ENCODE peak calls at places on chromosomes 13 and 19, in eight cellular contexts. One of them, this sample, is unnamed.

GRCh38 chr19:2982983-2983350 is 5.6 kb downstream of the TLE6 start:
- DNase-seq in C1 segment of cervical spinal cord: peak
- DNase-seq in activated effector memory CD4-positive, alpha-beta T cell treated with Interleukin-2 at 50 U/mL for 16 hours: no peak
- DNase-seq in stimulated activated CD4-positive, alpha-beta T cell treated with anti-CD3 and anti-CD28 coated beads, Interleukin-15, amount 100 ng/mL, for 1 hour: no peak
- DNase-seq in stimulated activated naive CD8-positive, alpha-beta T cell treated with anti-CD3 and anti-CD28 coated beads, Interleukin-15, Interleukin-2, amounts not matched to agents 100 U/mL and 50 U/mL, for 24 hours: no peak
- DNase-seq in breast epithelium: peak
- DNase-seq in amniotic stem cell: peak
- DNase-seq in CD8-positive, alpha-beta memory T cell: no peak
- DNase-seq in this sample: peak

GRCh38 chr13:24616514-24616913 is 63.7 kb upstream of the ATP12A start:
- DNase-seq in C1 segment of cervical spinal cord: no peak
- DNase-seq in activated effector memory CD4-positive, alpha-beta T cell treated with Interleukin-2 at 50 U/mL for 16 hours: no peak
- DNase-seq in stimulated activated CD4-positive, alpha-beta T cell treated with anti-CD3 and anti-CD28 coated beads, Interleukin-15, amount 100 ng/mL, for 1 hour: no peak
- DNase-seq in stimulated activated naive CD8-positive, alpha-beta T cell treated with anti-CD3 and anti-CD28 coated beads, Interleukin-15, Interleukin-2, amounts not matched to agents 100 U/mL and 50 U/mL, for 24 hours: no peak
- DNase-seq in breast epithelium: no peak
- DNase-seq in amniotic stem cell: no peak
- DNase-seq in CD8-positive, alpha-beta memory T cell: no peak
- DNase-seq in this sample: no peak

GRCh38 chr13:25300861-25301346 is 521 bp upstream of the NUP58 start:
- DNase-seq in C1 segment of cervical spinal cord: peak
- DNase-seq in activated effector memory CD4-positive, alpha-beta T cell treated with Interleukin-2 at 50 U/mL for 16 hours: no peak
- DNase-seq in stimulated activated CD4-positive, alpha-beta T cell treated with anti-CD3 and anti-CD28 coated beads, Interleukin-15, amount 100 ng/mL, for 1 hour: no peak
- DNase-seq in stimulated activated naive CD8-positive, alpha-beta T cell treated with anti-CD3 and anti-CD28 coated beads, Interleukin-15, Interleukin-2, amounts not matched to agents 100 U/mL and 50 U/mL, for 24 hours: peak
- DNase-seq in breast epithelium: no peak
- DNase-seq in amniotic stem cell: no peak
- DNase-seq in CD8-positive, alpha-beta memory T cell: no peak
- DNase-seq in this sample: no peak

GRCh38 chr19:45824041-45824471 is 8.9 kb upstream of the RSPH6A start:
- DNase-seq in C1 segment of cervical spinal cord: no peak
- DNase-seq in activated effector memory CD4-positive, alpha-beta T cell treated with Interleukin-2 at 50 U/mL for 16 hours: no peak
- DNase-seq in stimulated activated CD4-positive, alpha-beta T cell treated with anti-CD3 and anti-CD28 coated beads, Interleukin-15, amount 100 ng/mL, for 1 hour: no peak
- DNase-seq in stimulated activated naive CD8-positive, alpha-beta T cell treated with anti-CD3 and anti-CD28 coated beads, Interleukin-15, Interleukin-2, amounts not matched to agents 100 U/mL and 50 U/mL, for 24 hours: no peak
- DNase-seq in breast epithelium: peak
- DNase-seq in amniotic stem cell: no peak
- DNase-seq in CD8-positive, alpha-beta memory T cell: no peak
- DNase-seq in this sample: no peak

GRCh38 chr19:33284756-33285155 is 17.6 kb downstream of the CEBPA start:
- DNase-seq in C1 segment of cervical spinal cord: no peak
- DNase-seq in activated effector memory CD4-positive, alpha-beta T cell treated with Interleukin-2 at 50 U/mL for 16 hours: no peak
- DNase-seq in stimulated activated CD4-positive, alpha-beta T cell treated with anti-CD3 and anti-CD28 coated beads, Interleukin-15, amount 100 ng/mL, for 1 hour: no peak
- DNase-seq in stimulated activated naive CD8-positive, alpha-beta T cell treated with anti-CD3 and anti-CD28 coated beads, Interleukin-15, Interleukin-2, amounts not matched to agents 100 U/mL and 50 U/mL, for 24 hours: no peak
- DNase-seq in breast epithelium: no peak
- DNase-seq in amniotic stem cell: no peak
- DNase-seq in CD8-positive, alpha-beta memory T cell: no peak
- DNase-seq in this sample: no peak

GRCh38 chr19:50870417-50871089 is 2.7 kb upstream of the KLK2 start:
- DNase-seq in C1 segment of cervical spinal cord: no peak
- DNase-seq in activated effector memory CD4-positive, alpha-beta T cell treated with Interleukin-2 at 50 U/mL for 16 hours: no peak
- DNase-seq in stimulated activated CD4-positive, alpha-beta T cell treated with anti-CD3 and anti-CD28 coated beads, Interleukin-15, amount 100 ng/mL, for 1 hour: no peak
- DNase-seq in stimulated activated naive CD8-positive, alpha-beta T cell treated with anti-CD3 and anti-CD28 coated beads, Interleukin-15, Interleukin-2, amounts not matched to agents 100 U/mL and 50 U/mL, for 24 hours: peak
- DNase-seq in breast epithelium: no peak
- DNase-seq in amniotic stem cell: no peak
- DNase-seq in CD8-positive, alpha-beta memory T cell: no peak
- DNase-seq in this sample: no peak

GRCh38 chr13:112703449-112703848 is 13.6 kb downstream of the ATP11A start:
- DNase-seq in C1 segment of cervical spinal cord: no peak
- DNase-seq in activated effector memory CD4-positive, alpha-beta T cell treated with Interleukin-2 at 50 U/mL for 16 hours: no peak
- DNase-seq in stimulated activated CD4-positive, alpha-beta T cell treated with anti-CD3 and anti-CD28 coated beads, Interleukin-15, amount 100 ng/mL, for 1 hour: no peak
- DNase-seq in stimulated activated naive CD8-positive, alpha-beta T cell treated with anti-CD3 and anti-CD28 coated beads, Interleukin-15, Interleukin-2, amounts not matched to agents 100 U/mL and 50 U/mL, for 24 hours: no peak
- DNase-seq in breast epithelium: no peak
- DNase-seq in amniotic stem cell: no peak
- DNase-seq in CD8-positive, alpha-beta memory T cell: no peak
- DNase-seq in this sample: no peak

GRCh38 chr13:44206429-44206828 is 167.2 kb upstream of the SERP2 start:
- DNase-seq in C1 segment of cervical spinal cord: no peak
- DNase-seq in activated effector memory CD4-positive, alpha-beta T cell treated with Interleukin-2 at 50 U/mL for 16 hours: no peak
- DNase-seq in stimulated activated CD4-positive, alpha-beta T cell treated with anti-CD3 and anti-CD28 coated beads, Interleukin-15, amount 100 ng/mL, for 1 hour: no peak
- DNase-seq in stimulated activated naive CD8-positive, alpha-beta T cell treated with anti-CD3 and anti-CD28 coated beads, Interleukin-15, Interleukin-2, amounts not matched to agents 100 U/mL and 50 U/mL, for 24 hours: no peak
- DNase-seq in breast epithelium: no peak
- DNase-seq in amniotic stem cell: no peak
- DNase-seq in CD8-positive, alpha-beta memory T cell: no peak
- DNase-seq in this sample: no peak

GRCh38 chr13:96781141-96781540 is 213.1 kb downstream of the OXGR1 start:
- DNase-seq in C1 segment of cervical spinal cord: peak
- DNase-seq in activated effector memory CD4-positive, alpha-beta T cell treated with Interleukin-2 at 50 U/mL for 16 hours: no peak
- DNase-seq in stimulated activated CD4-positive, alpha-beta T cell treated with anti-CD3 and anti-CD28 coated beads, Interleukin-15, amount 100 ng/mL, for 1 hour: no peak
- DNase-seq in stimulated activated naive CD8-positive, alpha-beta T cell treated with anti-CD3 and anti-CD28 coated beads, Interleukin-15, Interleukin-2, amounts not matched to agents 100 U/mL and 50 U/mL, for 24 hours: no peak
- DNase-seq in breast epithelium: no peak
- DNase-seq in amniotic stem cell: no peak
- DNase-seq in CD8-positive, alpha-beta memory T cell: no peak
- DNase-seq in this sample: peak

GRCh38 chr13:28637714-28638355 is 21.1 kb upstream of the POMP start:
- DNase-seq in C1 segment of cervical spinal cord: no peak
- DNase-seq in activated effector memory CD4-positive, alpha-beta T cell treated with Interleukin-2 at 50 U/mL for 16 hours: no peak
- DNase-seq in stimulated activated CD4-positive, alpha-beta T cell treated with anti-CD3 and anti-CD28 coated beads, Interleukin-15, amount 100 ng/mL, for 1 hour: no peak
- DNase-seq in stimulated activated naive CD8-positive, alpha-beta T cell treated with anti-CD3 and anti-CD28 coated beads, Interleukin-15, Interleukin-2, amounts not matched to agents 100 U/mL and 50 U/mL, for 24 hours: no peak
- DNase-seq in breast epithelium: no peak
- DNase-seq in amniotic stem cell: no peak
- DNase-seq in CD8-positive, alpha-beta memory T cell: no peak
- DNase-seq in this sample: no peak

GRCh38 chr19:1357695-1358094 is 26.0 kb upstream of the NDUFS7 start:
- DNase-seq in C1 segment of cervical spinal cord: no peak
- DNase-seq in activated effector memory CD4-positive, alpha-beta T cell treated with Interleukin-2 at 50 U/mL for 16 hours: no peak
- DNase-seq in stimulated activated CD4-positive, alpha-beta T cell treated with anti-CD3 and anti-CD28 coated beads, Interleukin-15, amount 100 ng/mL, for 1 hour: no peak
- DNase-seq in stimulated activated naive CD8-positive, alpha-beta T cell treated with anti-CD3 and anti-CD28 coated beads, Interleukin-15, Interleukin-2, amounts not matched to agents 100 U/mL and 50 U/mL, for 24 hours: no peak
- DNase-seq in breast epithelium: no peak
- DNase-seq in amniotic stem cell: no peak
- DNase-seq in CD8-positive, alpha-beta memory T cell: no peak
- DNase-seq in this sample: no peak

GRCh38 chr13:57630661-57631606 is 610 bp upstream of the PCDH17 start:
- DNase-seq in C1 segment of cervical spinal cord: peak
- DNase-seq in activated effector memory CD4-positive, alpha-beta T cell treated with Interleukin-2 at 50 U/mL for 16 hours: no peak
- DNase-seq in stimulated activated CD4-positive, alpha-beta T cell treated with anti-CD3 and anti-CD28 coated beads, Interleukin-15, amount 100 ng/mL, for 1 hour: no peak
- DNase-seq in stimulated activated naive CD8-positive, alpha-beta T cell treated with anti-CD3 and anti-CD28 coated beads, Interleukin-15, Interleukin-2, amounts not matched to agents 100 U/mL and 50 U/mL, for 24 hours: no peak
- DNase-seq in breast epithelium: no peak
- DNase-seq in amniotic stem cell: no peak
- DNase-seq in CD8-positive, alpha-beta memory T cell: no peak
- DNase-seq in this sample: no peak

GRCh38 chr13:84844473-84844872 is 954.7 kb downstream of the SLITRK6 start:
- DNase-seq in C1 segment of cervical spinal cord: no peak
- DNase-seq in activated effector memory CD4-positive, alpha-beta T cell treated with Interleukin-2 at 50 U/mL for 16 hours: no peak
- DNase-seq in stimulated activated CD4-positive, alpha-beta T cell treated with anti-CD3 and anti-CD28 coated beads, Interleukin-15, amount 100 ng/mL, for 1 hour: no peak
- DNase-seq in stimulated activated naive CD8-positive, alpha-beta T cell treated with anti-CD3 and anti-CD28 coated beads, Interleukin-15, Interleukin-2, amounts not matched to agents 100 U/mL and 50 U/mL, for 24 hours: no peak
- DNase-seq in breast epithelium: no peak
- DNase-seq in amniotic stem cell: no peak
- DNase-seq in CD8-positive, alpha-beta memory T cell: no peak
- DNase-seq in this sample: no peak

GRCh38 chr19:11995174-11995573 is 30.3 kb downstream of the ZNF763 start:
- DNase-seq in C1 segment of cervical spinal cord: no peak
- DNase-seq in activated effector memory CD4-positive, alpha-beta T cell treated with Interleukin-2 at 50 U/mL for 16 hours: no peak
- DNase-seq in stimulated activated CD4-positive, alpha-beta T cell treated with anti-CD3 and anti-CD28 coated beads, Interleukin-15, amount 100 ng/mL, for 1 hour: no peak
- DNase-seq in stimulated activated naive CD8-positive, alpha-beta T cell treated with anti-CD3 and anti-CD28 coated beads, Interleukin-15, Interleukin-2, amounts not matched to agents 100 U/mL and 50 U/mL, for 24 hours: no peak
- DNase-seq in breast epithelium: no peak
- DNase-seq in amniotic stem cell: no peak
- DNase-seq in CD8-positive, alpha-beta memory T cell: no peak
- DNase-seq in this sample: no peak

GRCh38 chr19:19527674-19528625 is 761 bp upstream of the YJEFN3 start:
- DNase-seq in C1 segment of cervical spinal cord: no peak
- DNase-seq in activated effector memory CD4-positive, alpha-beta T cell treated with Interleukin-2 at 50 U/mL for 16 hours: no peak
- DNase-seq in stimulated activated CD4-positive, alpha-beta T cell treated with anti-CD3 and anti-CD28 coated beads, Interleukin-15, amount 100 ng/mL, for 1 hour: no peak
- DNase-seq in stimulated activated naive CD8-positive, alpha-beta T cell treated with anti-CD3 and anti-CD28 coated beads, Interleukin-15, Interleukin-2, amounts not matched to agents 100 U/mL and 50 U/mL, for 24 hours: no peak
- DNase-seq in breast epithelium: no peak
- DNase-seq in amniotic stem cell: no peak
- DNase-seq in CD8-positive, alpha-beta memory T cell: no peak
- DNase-seq in this sample: no peak

GRCh38 chr13:112958127-112958989 is 10.7 kb upstream of the MCF2L start:
- DNase-seq in C1 segment of cervical spinal cord: no peak
- DNase-seq in activated effector memory CD4-positive, alpha-beta T cell treated with Interleukin-2 at 50 U/mL for 16 hours: no peak
- DNase-seq in stimulated activated CD4-positive, alpha-beta T cell treated with anti-CD3 and anti-CD28 coated beads, Interleukin-15, amount 100 ng/mL, for 1 hour: no peak
- DNase-seq in stimulated activated naive CD8-positive, alpha-beta T cell treated with anti-CD3 and anti-CD28 coated beads, Interleukin-15, Interleukin-2, amounts not matched to agents 100 U/mL and 50 U/mL, for 24 hours: no peak
- DNase-seq in breast epithelium: no peak
- DNase-seq in amniotic stem cell: no peak
- DNase-seq in CD8-positive, alpha-beta memory T cell: no peak
- DNase-seq in this sample: no peak

GRCh38 chr19:48495391-48495790 is 16.2 kb downstream of the LMTK3 start:
- DNase-seq in C1 segment of cervical spinal cord: no peak
- DNase-seq in activated effector memory CD4-positive, alpha-beta T cell treated with Interleukin-2 at 50 U/mL for 16 hours: no peak
- DNase-seq in stimulated activated CD4-positive, alpha-beta T cell treated with anti-CD3 and anti-CD28 coated beads, Interleukin-15, amount 100 ng/mL, for 1 hour: no peak
- DNase-seq in stimulated activated naive CD8-positive, alpha-beta T cell treated with anti-CD3 and anti-CD28 coated beads, Interleukin-15, Interleukin-2, amounts not matched to agents 100 U/mL and 50 U/mL, for 24 hours: no peak
- DNase-seq in breast epithelium: no peak
- DNase-seq in amniotic stem cell: no peak
- DNase-seq in CD8-positive, alpha-beta memory T cell: no peak
- DNase-seq in this sample: no peak

GRCh38 chr13:77274126-77274525 is 52.8 kb downstream of the MYCBP2 start:
- DNase-seq in C1 segment of cervical spinal cord: no peak
- DNase-seq in activated effector memory CD4-positive, alpha-beta T cell treated with Interleukin-2 at 50 U/mL for 16 hours: no peak
- DNase-seq in stimulated activated CD4-positive, alpha-beta T cell treated with anti-CD3 and anti-CD28 coated beads, Interleukin-15, amount 100 ng/mL, for 1 hour: no peak
- DNase-seq in stimulated activated naive CD8-positive, alpha-beta T cell treated with anti-CD3 and anti-CD28 coated beads, Interleukin-15, Interleukin-2, amounts not matched to agents 100 U/mL and 50 U/mL, for 24 hours: no peak
- DNase-seq in breast epithelium: no peak
- DNase-seq in amniotic stem cell: no peak
- DNase-seq in CD8-positive, alpha-beta memory T cell: no peak
- DNase-seq in this sample: no peak

GRCh38 chr19:50416815-50417137 is 2.0 kb upstream of the SPIB start:
- DNase-seq in C1 segment of cervical spinal cord: no peak
- DNase-seq in activated effector memory CD4-positive, alpha-beta T cell treated with Interleukin-2 at 50 U/mL for 16 hours: no peak
- DNase-seq in stimulated activated CD4-positive, alpha-beta T cell treated with anti-CD3 and anti-CD28 coated beads, Interleukin-15, amount 100 ng/mL, for 1 hour: no peak
- DNase-seq in stimulated activated naive CD8-positive, alpha-beta T cell treated with anti-CD3 and anti-CD28 coated beads, Interleukin-15, Interleukin-2, amounts not matched to agents 100 U/mL and 50 U/mL, for 24 hours: no peak
- DNase-seq in breast epithelium: no peak
- DNase-seq in amniotic stem cell: no peak
- DNase-seq in CD8-positive, alpha-beta memory T cell: no peak
- DNase-seq in this sample: no peak